ENCODE peak calls at places on chromosomes 7 and 10, in five cellular contexts. One of them, this sample, is unnamed.

GRCh38 chr7:13179011-13179574 is 491.7 kb downstream of the ARL4A start:
- DNase-seq in left ventricle myocardium inferior: no peak
- DNase-seq in Peyer's patch: no peak
- DNase-seq in IMR-90: peak
- DNase-seq in HFF-Myc: no peak
- DNase-seq in this sample: peak

GRCh38 chr10:34102237-34102673 is 712.8 kb downstream of the PARD3 start:
- DNase-seq in left ventricle myocardium inferior: peak
- DNase-seq in Peyer's patch: peak
- DNase-seq in IMR-90: peak
- DNase-seq in HFF-Myc: no peak
- DNase-seq in this sample: peak

GRCh38 chr7:332646-333398 is 42.9 kb downstream of the FOXL3 start:
- DNase-seq in Peyer's patch: peak
- DNase-seq in HFF-Myc: no peak
- DNase-seq in IMR-90: peak
- DNase-seq in left ventricle myocardium inferior: peak
- DNase-seq in this sample: peak

GRCh38 chr7:1567082-1567771 is 2.6 kb downstream of the PSMG3 start:
- DNase-seq in HFF-Myc: no peak
- DNase-seq in Peyer's patch: peak
- DNase-seq in left ventricle myocardium inferior: no peak
- DNase-seq in IMR-90: peak
- DNase-seq in this sample: peak

GRCh38 chr7:73974101-73974947 is 53.6 kb upstream of the ELN start:
- DNase-seq in IMR-90: no peak
- DNase-seq in left ventricle myocardium inferior: no peak
- DNase-seq in Peyer's patch: peak
- DNase-seq in HFF-Myc: no peak
- DNase-seq in this sample: no peak

GRCh38 chr7:136687693-136688322 is 180.6 kb upstream of the CHRM2 start:
- DNase-seq in HFF-Myc: peak
- DNase-seq in Peyer's patch: no peak
- DNase-seq in left ventricle myocardium inferior: no peak
- DNase-seq in IMR-90: peak
- DNase-seq in this sample: peak

GRCh38 chr10:80094236-80094635 is 15.8 kb downstream of the TMEM254 start:
- DNase-seq in left ventricle myocardium inferior: no peak
- DNase-seq in IMR-90: no peak
- DNase-seq in Peyer's patch: no peak
- DNase-seq in HFF-Myc: no peak
- DNase-seq in this sample: no peak

GRCh38 chr10:131275691-131276090 is 35.8 kb downstream of the TCERG1L start:
- DNase-seq in left ventricle myocardium inferior: no peak
- DNase-seq in HFF-Myc: no peak
- DNase-seq in IMR-90: no peak
- DNase-seq in Peyer's patch: no peak
- DNase-seq in this sample: no peak

GRCh38 chr10:68955414-68955785 is 570 bp upstream of the DDX21 start:
- DNase-seq in HFF-Myc: no peak
- DNase-seq in left ventricle myocardium inferior: no peak
- DNase-seq in IMR-90: no peak
- DNase-seq in Peyer's patch: no peak
- DNase-seq in this sample: no peak

GRCh38 chr7:29926761-29927160 is 62.8 kb downstream of the SCRN1 start:
- DNase-seq in IMR-90: no peak
- DNase-seq in Peyer's patch: no peak
- DNase-seq in HFF-Myc: no peak
- DNase-seq in left ventricle myocardium inferior: no peak
- DNase-seq in this sample: no peak

GRCh38 chr7:87810130-87810529 is 66.0 kb downstream of the SLC25A40 start:
- DNase-seq in HFF-Myc: no peak
- DNase-seq in IMR-90: no peak
- DNase-seq in Peyer's patch: no peak
- DNase-seq in left ventricle myocardium inferior: no peak
- DNase-seq in this sample: no peak

GRCh38 chr7:139675127-139676110 is 102.4 kb downstream of the HIPK2 start:
- DNase-seq in left ventricle myocardium inferior: no peak
- DNase-seq in IMR-90: peak
- DNase-seq in HFF-Myc: no peak
- DNase-seq in Peyer's patch: no peak
- DNase-seq in this sample: peak

GRCh38 chr7:151808296-151809155 is 68.4 kb downstream of the PRKAG2 start:
- DNase-seq in HFF-Myc: no peak
- DNase-seq in IMR-90: no peak
- DNase-seq in Peyer's patch: peak
- DNase-seq in left ventricle myocardium inferior: no peak
- DNase-seq in this sample: no peak

GRCh38 chr10:62426600-62426999 is 52.4 kb downstream of the ZNF365 start:
- DNase-seq in HFF-Myc: no peak
- DNase-seq in left ventricle myocardium inferior: no peak
- DNase-seq in Peyer's patch: no peak
- DNase-seq in IMR-90: no peak
- DNase-seq in this sample: no peak

GRCh38 chr10:118850418-118851061 is 95.8 kb upstream of the CACUL1 start:
- DNase-seq in IMR-90: peak
- DNase-seq in Peyer's patch: peak
- DNase-seq in left ventricle myocardium inferior: peak
- DNase-seq in HFF-Myc: no peak
- DNase-seq in this sample: peak

GRCh38 chr7:149460493-149461330 is at the start of gene ZNF777:
- DNase-seq in IMR-90: peak
- DNase-seq in Peyer's patch: peak
- DNase-seq in left ventricle myocardium inferior: peak
- DNase-seq in HFF-Myc: peak
- DNase-seq in this sample: peak

GRCh38 chr10:12042409-12042796 is 206 bp downstream of the UPF2 start:
- DNase-seq in left ventricle myocardium inferior: no peak
- DNase-seq in HFF-Myc: no peak
- DNase-seq in Peyer's patch: peak
- DNase-seq in IMR-90: peak
- DNase-seq in this sample: peak

GRCh38 chr7:159097661-159098423 is 46.8 kb downstream of the VIPR2 start:
- DNase-seq in Peyer's patch: peak
- DNase-seq in HFF-Myc: no peak
- DNase-seq in IMR-90: no peak
- DNase-seq in left ventricle myocardium inferior: no peak
- DNase-seq in this sample: no peak

GRCh38 chr7:16542401-16542800 is 15.8 kb downstream of the LRRC72 start:
- DNase-seq in IMR-90: no peak
- DNase-seq in left ventricle myocardium inferior: no peak
- DNase-seq in Peyer's patch: no peak
- DNase-seq in HFF-Myc: no peak
- DNase-seq in this sample: no peak

GRCh38 chr10:97601268-97602215 is 12.0 kb downstream of the C10orf62 start:
- DNase-seq in left ventricle myocardium inferior: peak
- DNase-seq in HFF-Myc: no peak
- DNase-seq in Peyer's patch: no peak
- DNase-seq in IMR-90: no peak
- DNase-seq in this sample: no peak

GRCh38 chr7:2872296-2872874 is 28.3 kb upstream of the GNA12 start:
- DNase-seq in IMR-90: no peak
- DNase-seq in Peyer's patch: no peak
- DNase-seq in HFF-Myc: no peak
- DNase-seq in left ventricle myocardium inferior: no peak
- DNase-seq in this sample: no peak

GRCh38 chr10:132526676-132527075 is 10.9 kb upstream of the INPP5A start:
- DNase-seq in HFF-Myc: no peak
- DNase-seq in Peyer's patch: peak
- DNase-seq in left ventricle myocardium inferior: peak
- DNase-seq in IMR-90: peak
- DNase-seq in this sample: peak

GRCh38 chr10:15624405-15625191 is 95.1 kb downstream of the ITGA8 start:
- DNase-seq in HFF-Myc: no peak
- DNase-seq in Peyer's patch: no peak
- DNase-seq in left ventricle myocardium inferior: no peak
- DNase-seq in IMR-90: no peak
- DNase-seq in this sample: peak

GRCh38 chr10:131947631-131948347 is 33.9 kb downstream of the BNIP3 start:
- DNase-seq in HFF-Myc: peak
- DNase-seq in IMR-90: peak
- DNase-seq in left ventricle myocardium inferior: no peak
- DNase-seq in Peyer's patch: peak
- DNase-seq in this sample: peak

GRCh38 chr10:124012991-124013390 is 80.4 kb downstream of the CHST15 start:
- DNase-seq in Peyer's patch: no peak
- DNase-seq in HFF-Myc: no peak
- DNase-seq in IMR-90: no peak
- DNase-seq in left ventricle myocardium inferior: no peak
- DNase-seq in this sample: no peak

DNA sequence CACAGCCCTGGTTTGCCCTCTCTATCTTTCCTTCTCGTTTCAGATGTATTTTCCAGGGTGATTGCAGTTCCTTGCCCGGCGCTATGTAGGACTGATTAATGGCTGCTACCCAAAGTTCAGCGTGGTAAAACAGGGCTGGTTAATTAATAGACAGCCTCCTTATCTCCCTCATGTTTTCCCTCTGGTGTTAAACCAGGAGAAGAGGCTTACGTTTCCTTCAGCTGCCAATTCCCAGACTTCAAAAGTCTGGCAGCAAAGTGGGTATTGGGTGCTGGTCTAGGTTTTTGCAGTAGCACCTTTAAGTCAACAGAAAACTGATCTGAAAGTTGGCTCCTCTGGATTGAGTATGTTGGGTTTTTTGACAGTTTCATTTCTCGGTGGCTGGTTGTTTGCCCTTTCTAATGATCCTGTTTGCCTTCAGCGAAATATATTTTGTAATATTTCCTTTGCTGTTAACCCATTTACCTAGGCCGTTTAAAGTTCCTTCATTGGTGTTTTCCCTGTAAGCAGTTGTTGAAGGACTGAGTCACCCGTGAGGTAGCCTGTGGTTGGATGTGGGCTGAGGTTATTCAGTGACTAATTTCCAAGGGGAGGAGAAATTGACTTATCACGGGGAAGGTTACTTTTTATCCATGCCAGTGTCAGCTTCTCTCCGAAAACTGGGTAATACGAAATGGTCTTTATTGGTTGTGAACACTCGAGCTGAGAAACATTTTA is 257.1 kb downstream of the KIAA1217 start:
- DNase-seq in left ventricle myocardium inferior: no peak
- DNase-seq in Peyer's patch: peak
- DNase-seq in HFF-Myc: peak
- DNase-seq in IMR-90: peak
- DNase-seq in this sample: peak
- H3K4me3 ChIP-seq in left ventricle myocardium inferior: no peak
- H3K4me3 ChIP-seq in Peyer's patch: peak
- H3K4me3 ChIP-seq in HFF-Myc: peak
- H3K4me3 ChIP-seq in IMR-90: peak
- H3K4me3 ChIP-seq in this sample: peak

GRCh38 chr10:24862586-24862985 is 89.8 kb downstream of the PRTFDC1 start:
- DNase-seq in left ventricle myocardium inferior: no peak
- DNase-seq in IMR-90: no peak
- DNase-seq in Peyer's patch: no peak
- DNase-seq in HFF-Myc: no peak
- DNase-seq in this sample: no peak

GRCh38 chr10:24871006-24871405 is 81.4 kb downstream of the PRTFDC1 start:
- DNase-seq in left ventricle myocardium inferior: no peak
- DNase-seq in HFF-Myc: no peak
- DNase-seq in IMR-90: no peak
- DNase-seq in Peyer's patch: no peak
- DNase-seq in this sample: no peak

GRCh38 chr10:24869354-24870016 is 82.9 kb downstream of the PRTFDC1 start:
- DNase-seq in HFF-Myc: no peak
- DNase-seq in IMR-90: peak
- DNase-seq in left ventricle myocardium inferior: no peak
- DNase-seq in Peyer's patch: no peak
- DNase-seq in this sample: peak

GRCh38 chr10:24871501-24871900 is 80.9 kb downstream of the PRTFDC1 start:
- DNase-seq in IMR-90: no peak
- DNase-seq in Peyer's patch: no peak
- DNase-seq in HFF-Myc: no peak
- DNase-seq in left ventricle myocardium inferior: no peak
- DNase-seq in this sample: no peak

DNA sequence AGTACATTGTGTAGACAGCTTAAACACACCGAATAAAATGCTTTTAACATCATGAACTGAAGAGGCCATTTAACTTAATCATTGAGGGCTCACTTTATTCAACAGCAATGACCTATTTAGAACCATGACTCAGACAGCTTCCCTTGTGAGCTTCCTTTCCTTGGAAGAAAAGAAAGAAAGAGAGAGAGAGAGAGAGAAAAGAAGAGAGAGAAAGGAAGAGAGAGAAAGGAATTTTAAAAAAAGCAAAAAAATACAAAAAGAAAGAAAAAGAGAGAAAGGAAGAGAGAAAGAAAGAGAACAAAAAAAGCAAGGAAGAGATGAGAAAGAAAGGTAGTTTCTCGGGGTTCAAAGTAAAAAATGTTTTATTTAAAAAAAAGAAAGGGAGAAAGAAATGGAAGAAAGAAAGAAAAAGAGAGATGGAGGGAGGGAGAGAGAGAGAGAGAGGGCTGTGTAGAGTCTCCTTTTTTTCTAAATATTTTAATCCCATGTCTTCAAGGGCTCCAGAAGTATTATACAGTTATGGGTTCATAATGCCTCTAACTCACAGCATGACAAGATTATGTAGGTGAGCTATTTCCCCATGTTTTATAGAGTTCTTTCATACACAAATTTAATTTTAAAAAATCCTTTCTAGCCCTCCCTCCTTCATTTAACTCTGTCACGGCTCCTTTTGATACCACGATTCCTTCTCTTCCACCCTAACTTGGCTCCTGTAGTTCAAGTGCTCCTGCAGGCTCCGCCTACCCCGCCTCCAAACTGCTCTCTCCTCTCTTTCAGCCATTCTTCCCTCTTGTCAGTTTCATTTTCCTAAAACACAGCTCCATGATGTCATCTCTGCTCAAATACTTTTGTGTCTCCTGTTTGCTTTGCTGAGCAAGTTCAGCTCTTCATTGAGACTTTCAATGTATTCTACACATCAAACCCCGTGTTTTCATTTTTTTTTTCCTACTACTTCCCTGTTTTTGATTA is 85.5 kb downstream of the PRTFDC1 start:
- DNase-seq in IMR-90: peak
- DNase-seq in left ventricle myocardium inferior: peak
- DNase-seq in HFF-Myc: no peak
- DNase-seq in Peyer's patch: peak
- DNase-seq in this sample: peak
- TF ChIP-seq CTCF in IMR-90: no peak
- TF ChIP-seq CTCF in left ventricle myocardium inferior: no peak
- TF ChIP-seq CTCF in HFF-Myc: no peak
- TF ChIP-seq CTCF in Peyer's patch: no peak
- TF ChIP-seq CTCF in this sample: no peak

GRCh38 chr7:100476903-100477870 is 1.8 kb downstream of the TSC22D4 start:
- DNase-seq in Peyer's patch: peak
- DNase-seq in left ventricle myocardium inferior: no peak
- DNase-seq in IMR-90: no peak
- DNase-seq in HFF-Myc: no peak
- DNase-seq in this sample: no peak
- H3K4me3 ChIP-seq in Peyer's patch: peak
- H3K4me3 ChIP-seq in left ventricle myocardium inferior: peak
- H3K4me3 ChIP-seq in IMR-90: peak
- H3K4me3 ChIP-seq in HFF-Myc: peak
- H3K4me3 ChIP-seq in this sample: peak

GRCh38 chr7:54392935-54393334 is 149.2 kb upstream of the VSTM2A start:
- DNase-seq in IMR-90: no peak
- DNase-seq in Peyer's patch: no peak
- DNase-seq in left ventricle myocardium inferior: no peak
- DNase-seq in HFF-Myc: no peak
- DNase-seq in this sample: no peak

GRCh38 chr7:54394877-54395276 is 147.3 kb upstream of the VSTM2A start:
- DNase-seq in HFF-Myc: no peak
- DNase-seq in Peyer's patch: no peak
- DNase-seq in left ventricle myocardium inferior: no peak
- DNase-seq in IMR-90: no peak
- DNase-seq in this sample: no peak

GRCh38 chr7:54390565-54390964 is 151.6 kb upstream of the VSTM2A start:
- DNase-seq in Peyer's patch: no peak
- DNase-seq in HFF-Myc: no peak
- DNase-seq in left ventricle myocardium inferior: no peak
- DNase-seq in IMR-90: no peak
- DNase-seq in this sample: no peak
- TF ChIP-seq CTCF in Peyer's patch: no peak
- TF ChIP-seq CTCF in HFF-Myc: no peak
- TF ChIP-seq CTCF in left ventricle myocardium inferior: no peak
- TF ChIP-seq CTCF in IMR-90: no peak
- TF ChIP-seq CTCF in this sample: no peak

This sample was measured in fibroblast of mammary gland.